ENCODE peak calls at places on chromosomes 7 and 10, in nine cellular contexts. P, D, B, V, M, S, L, Y and O are unnamed samples. For H3K9me3, the result is how much of the 10 kb centered on the place peaks cover.

GRCh38 chr10:1715821-1716220 is 21.5 kb downstream of the ADARB2 start:
- DNase-seq in M (peak), P (no peak), L (no peak), D (no peak), B (no peak), V (no peak), S (no peak), Y (no peak), O (no peak)

GRCh38 chr10:101258179-101258885 is 29.1 kb upstream of the LBX1 start:
- DNase-seq in D (no peak), V (no peak), P (no peak), M (no peak), B (no peak), L (no peak), S (no peak), Y (no peak), O (no peak)

GRCh38 chr10:3527144-3527543 is 257.9 kb downstream of the KLF6 start:
- DNase-seq in B (no peak), D (no peak), V (no peak), M (no peak), P (no peak), Y (no peak), S (no peak), L (no peak), O (no peak)

GRCh38 chr7:154853063-154853726 is 149.7 kb downstream of the PAXIP1 start:
- DNase-seq in L (no peak), V (no peak), M (peak), P (no peak), S (no peak), Y (no peak), D (no peak), B (no peak), O (no peak)

GRCh38 chr10:34858003-34858402 is 42.9 kb upstream of the PARD3 start:
- DNase-seq in B (no peak), D (no peak), Y (no peak), M (no peak), P (no peak), L (no peak), V (no peak), S (no peak), O (no peak)

GRCh38 chr10:69406302-69406811 is 10.4 kb downstream of the TACR2 start:
- DNase-seq in B (no peak), Y (no peak), L (no peak), S (no peak), V (peak), M (no peak), D (no peak), P (no peak), O (no peak)

GRCh38 chr10:132945125-132945893 is 2.9 kb upstream of the CFAP46 start:
- DNase-seq in S (no peak), V (no peak), M (no peak), B (no peak), Y (no peak), L (no peak), D (no peak), P (no peak), O (no peak)

GRCh38 chr10:124518366-124518765 is 56.7 kb downstream of the LHPP start:
- DNase-seq in Y (no peak), B (no peak), S (no peak), M (no peak), D (peak), V (no peak), L (no peak), P (no peak), O (no peak)

GRCh38 chr10:71531485-71532446 is 135.0 kb downstream of the CDH23 start:
- DNase-seq in V (no peak), P (no peak), L (no peak), Y (no peak), D (peak), M (no peak), B (no peak), S (no peak), O (no peak)

GRCh38 chr10:132546567-132547420 is 9.2 kb downstream of the INPP5A start:
- DNase-seq in M (peak), S (no peak), V (no peak), P (no peak), B (peak), L (no peak), D (no peak), Y (no peak), O (no peak)

GRCh38 chr10:78806805-78807221 is 262.0 kb upstream of the ZMIZ1 start:
- DNase-seq in D (no peak), M (no peak), P (no peak), B (no peak), V (no peak), S (no peak), Y (no peak), L (peak), O (no peak)

GRCh38 chr10:123569436-123570010 is 96.6 kb upstream of the GPR26 start:
- DNase-seq in D (no peak), B (no peak), V (no peak), Y (no peak), L (no peak), P (no peak), S (no peak), M (no peak), O (no peak)

GRCh38 chr7:155188821-155189599 is 108.7 kb upstream of the INSIG1 start:
- DNase-seq in D (no peak), Y (no peak), S (no peak), L (no peak), B (no peak), P (no peak), M (no peak), V (no peak), O (no peak)

GRCh38 chr10:6201511-6201975 is 1.2 kb upstream of the PFKFB3 start:
- DNase-seq in P (peak), M (peak), B (peak), S (peak), L (peak), D (peak), V (peak), Y (peak), O (peak)

GRCh38 chr10:33208166-33208565 is 126.3 kb downstream of the NRP1 start:
- DNase-seq in L (no peak), Y (no peak), V (no peak), S (no peak), P (no peak), D (no peak), M (no peak), B (no peak), O (no peak)

GRCh38 chr7:53624391-53624790 is 589.0 kb downstream of the POM121L12 start:
- DNase-seq in L (no peak), B (no peak), D (no peak), V (no peak), Y (no peak), M (no peak), S (no peak), P (no peak), O (no peak)
- H3K9me3 ChIP-seq in L (under half), B (under half), D (under half), V (under half), Y (under half), M (under half), S (under half), P (under half), O (under half)

DNA sequence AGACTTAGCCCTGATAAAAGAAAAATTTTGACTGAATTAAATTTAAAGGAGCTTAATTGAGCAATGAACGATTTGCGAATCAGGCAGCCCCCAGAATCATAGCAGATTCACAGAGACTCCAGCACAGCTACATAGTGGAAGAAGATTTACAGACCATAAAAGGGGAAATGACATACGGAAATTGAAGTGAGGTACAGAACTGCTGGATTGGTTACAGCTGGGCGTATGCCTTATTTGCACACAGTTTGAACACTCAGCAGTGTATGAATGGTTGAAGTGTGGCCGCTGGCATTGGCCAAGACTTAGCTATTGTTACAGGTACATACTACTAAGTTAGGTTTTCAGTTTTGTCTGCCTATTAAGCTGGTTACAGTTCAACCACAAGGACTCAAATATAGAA is 433.5 kb upstream of the CELF2 start:
- DNase-seq in V (no peak), P (no peak), S (no peak), L (no peak), M (no peak), D (no peak), B (no peak), Y (no peak), O (no peak)
- H3K9me3 ChIP-seq in V (under half), P (under half), S (under half), L (under half), M (under half), D (under half), B (under half), Y (under half), O (under half)

DNA sequence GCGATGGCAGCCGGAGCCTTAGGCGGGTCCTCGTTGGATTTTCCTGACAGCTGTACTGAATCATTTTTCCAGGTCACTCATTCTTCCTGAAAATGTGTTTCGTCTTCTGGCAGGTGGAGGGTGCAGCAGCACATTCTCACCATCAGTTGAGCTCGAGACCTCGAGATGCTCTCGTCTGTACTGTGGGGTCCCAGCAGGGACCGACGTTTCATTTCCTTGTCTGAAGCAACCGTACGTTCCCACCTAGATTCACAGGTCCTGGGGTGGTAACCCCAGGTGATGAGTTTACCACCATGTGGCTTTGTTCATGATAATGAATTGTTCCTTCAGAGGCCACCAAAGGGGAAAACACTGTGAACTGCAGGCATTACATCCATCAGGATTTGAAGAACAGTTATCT is 298.5 kb upstream of the FOXK1 start:
- DNase-seq in L (no peak), D (no peak), M (no peak), V (no peak), S (no peak), P (no peak), Y (no peak), B (no peak), O (no peak)
- H3K9me3 ChIP-seq in L (under half), D (under half), M (under half), V (under half), S (under half), P (under half), Y (under half), B (under half), O (under half)

GRCh38 chr7:13312327-13312726 is 624.9 kb downstream of the ARL4A start:
- DNase-seq in D (no peak), L (no peak), V (no peak), M (no peak), S (no peak), P (no peak), B (no peak), Y (no peak), O (no peak)
- H3K9me3 ChIP-seq in D (under half), L (under half), V (under half), M (under half), S (under half), P (under half), B (under half), Y (under half), O (under half)

GRCh38 chr10:42596196-42596595 is 42.2 kb downstream of the ZNF33B start:
- DNase-seq in S (no peak), M (no peak), L (no peak), B (no peak), V (no peak), P (no peak), Y (no peak), D (no peak), O (no peak)
- H3K9me3 ChIP-seq in S (under half), M (half or more), L (under half), B (under half), V (under half), P (under half), Y (half or more), D (under half), O (under half)

GRCh38 chr7:27143950-27144798 is 693 bp upstream of the HOXA5 start:
- DNase-seq in P (no peak), S (no peak), Y (no peak), L (no peak), B (no peak), D (no peak), M (peak), V (no peak), O (no peak)

GRCh38 chr7:27145884-27146401 is 1.6 kb downstream of the HOXA6 start:
- DNase-seq in L (no peak), Y (no peak), D (no peak), M (peak), B (no peak), V (no peak), S (no peak), P (no peak), O (no peak)

GRCh38 chr7:27145167-27145883 is 1.8 kb upstream of the HOXA5 start:
- DNase-seq in V (no peak), M (peak), Y (no peak), S (no peak), P (no peak), L (no peak), D (peak), B (no peak), O (no peak)

GRCh38 chr7:27143022-27143949 is at the start of gene HOXA5:
- DNase-seq in D (peak), S (no peak), L (no peak), Y (no peak), M (peak), P (no peak), B (no peak), V (no peak), O (no peak)

GRCh38 chr7:27144799-27145166 is 1.3 kb upstream of the HOXA5 start:
- DNase-seq in Y (no peak), P (no peak), V (no peak), L (no peak), S (no peak), D (peak), B (no peak), M (peak), O (no peak)
- H3K9me3 ChIP-seq in Y (under half), P (under half), V (under half), L (under half), S (under half), D (under half), B (under half), M (under half), O (under half)

DNA sequence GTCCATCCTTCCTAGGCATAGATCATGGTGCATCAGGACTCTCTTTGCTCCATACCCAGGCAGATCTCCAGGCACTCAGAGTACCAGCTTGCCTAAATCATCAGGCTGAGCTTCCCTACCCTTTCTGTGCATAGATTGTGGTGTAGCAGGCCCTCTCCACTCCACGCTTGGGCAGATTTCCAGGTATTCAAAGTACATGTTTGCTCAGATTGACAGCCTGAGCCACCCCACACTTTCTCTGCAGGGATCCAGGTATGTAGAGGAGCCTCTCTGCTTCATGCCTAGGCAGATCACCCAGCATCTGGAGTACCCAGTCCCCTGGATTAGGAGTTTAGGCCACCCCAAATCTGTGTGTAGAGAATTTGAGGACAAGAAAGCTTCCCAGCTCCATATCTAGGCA is 957.4 kb upstream of the LRRTM3 start:
- DNase-seq in V (no peak), M (no peak), Y (no peak), P (no peak), B (no peak), S (no peak), D (no peak), L (no peak), O (no peak)
- H3K9me3 ChIP-seq in V (under half), M (under half), Y (under half), P (under half), B (under half), S (under half), D (under half), L (under half), O (under half)

GRCh38 chr7:16399265-16399801 is 22.0 kb downstream of the CRPPA start:
- DNase-seq in P (no peak), S (no peak), D (peak), L (no peak), V (no peak), Y (no peak), M (no peak), B (no peak), O (no peak)

GRCh38 chr7:16396766-16397496 is 24.4 kb downstream of the CRPPA start:
- DNase-seq in M (no peak), Y (no peak), V (no peak), B (no peak), D (no peak), L (no peak), P (no peak), S (no peak), O (no peak)

GRCh38 chr7:16398211-16399017 is 22.9 kb downstream of the CRPPA start:
- DNase-seq in L (no peak), M (no peak), D (peak), S (no peak), P (no peak), Y (no peak), V (no peak), B (no peak), O (no peak)

GRCh38 chr7:16395121-16395520 is 26.2 kb downstream of the CRPPA start:
- DNase-seq in L (no peak), D (no peak), S (no peak), B (no peak), P (no peak), V (no peak), Y (no peak), M (no peak), O (no peak)

DNA sequence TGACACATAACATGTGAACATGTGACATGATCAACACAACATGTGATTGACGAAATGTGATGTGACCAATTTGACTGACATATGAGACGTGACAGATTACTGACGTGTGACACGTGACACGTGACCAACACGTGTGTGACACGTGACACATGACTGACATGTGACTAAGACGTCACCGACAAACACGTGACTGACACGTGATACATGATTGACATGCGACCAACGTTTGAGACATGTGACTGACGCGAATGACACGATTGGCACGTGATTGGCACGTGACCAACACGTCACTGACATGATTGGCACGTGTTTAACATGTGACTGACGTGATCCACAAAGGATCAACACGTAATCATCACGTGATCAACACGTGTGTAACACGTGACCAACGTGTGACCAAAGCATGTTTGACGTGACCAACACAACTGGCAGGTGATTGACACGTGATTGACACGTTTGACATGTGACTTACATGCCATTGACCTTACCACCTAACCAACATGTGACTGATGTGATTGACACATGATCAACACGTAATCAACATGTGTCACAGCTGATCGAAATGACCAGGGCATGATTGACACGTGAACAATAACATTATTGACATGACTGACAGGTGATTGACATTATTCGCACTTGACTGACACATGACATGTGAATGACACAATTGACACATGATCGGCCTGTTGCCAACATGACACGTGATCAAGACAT is 23.7 kb downstream of the CRPPA start:
- DNase-seq in B (no peak), M (no peak), V (no peak), D (no peak), L (no peak), P (no peak), S (no peak), Y (no peak), O (no peak)
- H3K9me3 ChIP-seq in B (under half), M (under half), V (under half), D (under half), L (under half), P (under half), S (under half), Y (under half), O (under half)

GRCh38 chr7:157575181-157575580 is 238.4 kb downstream of the DNAJB6 start:
- DNase-seq in B (no peak), L (no peak), Y (no peak), P (no peak), M (no peak), D (no peak), S (no peak), V (no peak), O (no peak)
- H3K9me3 ChIP-seq in B (under half), L (under half), Y (under half), P (under half), M (under half), D (under half), S (under half), V (under half), O (under half)

DNA sequence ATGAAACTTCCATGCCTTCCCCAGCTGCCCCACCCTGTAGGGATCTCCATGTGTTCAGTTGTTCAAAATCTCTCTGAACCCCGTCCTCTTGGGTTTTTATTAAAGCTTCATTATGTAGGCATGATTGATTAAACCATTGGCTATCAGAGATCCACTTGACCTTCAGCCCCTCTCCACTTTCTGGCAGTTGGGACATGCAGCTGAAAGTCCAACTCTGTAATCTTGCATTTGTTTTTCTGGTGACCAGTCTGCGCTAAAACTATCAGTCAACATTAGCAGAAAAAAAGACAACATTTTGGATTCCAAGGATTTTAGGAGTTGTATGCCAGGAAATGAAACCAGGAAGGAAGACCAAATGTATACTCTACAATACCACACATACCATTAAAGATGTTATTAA is 1115.1 kb downstream of the XPNPEP1 start:
- DNase-seq in D (no peak), M (no peak), P (no peak), S (no peak), V (no peak), L (no peak), Y (no peak), B (no peak), O (no peak)
- H3K9me3 ChIP-seq in D (under half), M (under half), P (under half), S (under half), V (under half), L (under half), Y (under half), B (under half), O (under half)